ENCODE peak calls at places on chromosomes 1 and 21, in ten cellular contexts. T is tibial nerve, F is stomach, N is heart left ventricle, W is prostate gland, Q is suprapubic skin, L is Peyer's patch, Z is IMR-90, V is body of pancreas, K is K562. O is an unnamed sample.

GRCh38 chr1:119948342-119949214 is 52.3 kb upstream of the ADAM30 start:
- DNase-seq in T (peak), F (peak), N (peak), W (peak), Q (peak), L (peak), Z (peak), V (peak), K (peak), O (peak)

GRCh38 chr1:42085596-42085995 is 67.6 kb upstream of the GUCA2B start:
- DNase-seq in T (no peak), F (no peak), N (no peak), W (no peak), Q (no peak), L (no peak), Z (peak), V (no peak), K (no peak), O (no peak)

GRCh38 chr1:22673486-22674409 is 20.7 kb downstream of the C1QB start:
- DNase-seq in T (peak), F (peak), N (no peak), W (no peak), Q (no peak), L (no peak), Z (peak), V (peak), K (peak), O (no peak)

GRCh38 chr1:73899311-73899710 is 298.7 kb downstream of the LRRIQ3 start:
- DNase-seq in T (no peak), F (no peak), N (no peak), W (no peak), Q (no peak), L (no peak), Z (no peak), V (no peak), K (no peak), O (no peak)

GRCh38 chr1:15989776-15990175 is 13.9 kb upstream of the ZBTB17 start:
- DNase-seq in T (no peak), F (no peak), N (no peak), W (no peak), Q (no peak), L (no peak), Z (no peak), V (peak), K (no peak), O (no peak)

GRCh38 chr1:192615055-192615454 is 20.9 kb upstream of the RGS13 start:
- DNase-seq in T (no peak), F (no peak), N (no peak), W (no peak), Q (no peak), L (no peak), Z (no peak), V (no peak), K (no peak), O (no peak)

GRCh38 chr1:8154621-8155052 is 128.5 kb upstream of the ERRFI1 start:
- DNase-seq in T (no peak), F (no peak), N (no peak), W (peak), Q (no peak), L (no peak), Z (peak), V (peak), K (no peak), O (no peak)

GRCh38 chr1:225941220-225941948 is at the start of gene LEFTY2:
- DNase-seq in T (no peak), F (no peak), N (peak), W (no peak), Q (no peak), L (no peak), Z (no peak), V (no peak), K (peak), O (no peak)

GRCh38 chr1:151146416-151147131 is at the start of gene SEMA6C:
- DNase-seq in T (peak), F (peak), N (peak), W (peak), Q (peak), L (peak), Z (peak), V (peak), K (peak), O (peak)
- TF ChIP-seq POLR2A in T (peak), F (no peak), N (peak), W (peak), Q (no peak), L (peak), Z (peak), V (peak), K (peak), O (peak)

GRCh38 chr1:222546548-222547259 is 1.2 kb downstream of the HHIPL2 start:
- DNase-seq in T (no peak), F (no peak), N (no peak), W (no peak), Q (no peak), L (no peak), Z (peak), V (no peak), K (no peak), O (peak)
- H3K4me3 ChIP-seq in T (no peak), F (no peak), N (no peak), W (no peak), Q (no peak), L (no peak), Z (no peak), V (no peak), K (no peak), O (no peak)

DNA sequence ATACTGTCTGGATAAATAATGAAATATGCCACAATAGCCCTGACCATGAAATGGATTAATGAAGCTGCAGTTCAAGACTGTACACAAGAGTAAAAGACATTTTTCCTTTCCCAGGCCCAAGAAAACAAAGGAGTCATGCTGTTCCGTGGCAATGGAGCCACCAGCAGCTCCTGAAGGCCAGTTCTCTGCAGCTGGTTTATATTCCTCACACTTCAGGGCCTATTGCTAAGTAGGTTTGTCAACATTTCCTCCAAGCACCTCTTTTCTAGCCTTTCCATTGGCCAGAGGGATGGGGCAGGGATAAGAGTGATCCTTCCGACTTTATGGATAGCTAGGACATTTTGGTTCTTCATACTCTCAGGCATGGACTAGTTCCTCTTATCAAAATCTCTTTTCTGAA is 24.2 kb upstream of the RGL1 start:
- DNase-seq in T (no peak), F (no peak), N (no peak), W (no peak), Q (no peak), L (no peak), Z (no peak), V (no peak), K (no peak), O (no peak)
- TF ChIP-seq CTCF in T (no peak), F (no peak), N (no peak), W (no peak), Q (no peak), L (no peak), Z (no peak), V (no peak), K (no peak), O (no peak)

GRCh38 chr1:26788515-26788785 is 700 bp downstream of the PIGV start:
- DNase-seq in T (no peak), F (no peak), N (no peak), W (no peak), Q (no peak), L (no peak), Z (no peak), V (no peak), K (no peak), O (no peak)

GRCh38 chr1:26787381-26787705 is 407 bp upstream of the PIGV start:
- DNase-seq in T (no peak), F (peak), N (no peak), W (no peak), Q (no peak), L (no peak), Z (peak), V (no peak), K (no peak), O (no peak)

GRCh38 chr1:26788836-26789611 is 1.3 kb downstream of the PIGV start:
- DNase-seq in T (peak), F (peak), N (peak), W (peak), Q (peak), L (peak), Z (peak), V (peak), K (peak), O (peak)

GRCh38 chr1:26786437-26787380 is 1.0 kb upstream of the PIGV start:
- DNase-seq in T (peak), F (peak), N (peak), W (peak), Q (peak), L (peak), Z (peak), V (peak), K (peak), O (peak)

GRCh38 chr1:26787706-26788514 is at the start of gene PIGV:
- DNase-seq in T (peak), F (peak), N (peak), W (peak), Q (peak), L (peak), Z (peak), V (peak), K (peak), O (peak)
- TF ChIP-seq POLR2A in T (peak), F (peak), N (no peak), W (peak), Q (no peak), L (peak), Z (peak), V (no peak), K (peak), O (no peak)

GRCh38 chr1:231160851-231161710 is 777 bp upstream of the TRIM67 start:
- DNase-seq in T (no peak), F (no peak), N (no peak), W (no peak), Q (no peak), L (no peak), Z (no peak), V (no peak), K (no peak), O (no peak)
- H3K4me3 ChIP-seq in T (peak), F (peak), N (peak), W (no peak), Q (peak), L (no peak), Z (no peak), V (no peak), K (no peak), O (no peak)

DNA sequence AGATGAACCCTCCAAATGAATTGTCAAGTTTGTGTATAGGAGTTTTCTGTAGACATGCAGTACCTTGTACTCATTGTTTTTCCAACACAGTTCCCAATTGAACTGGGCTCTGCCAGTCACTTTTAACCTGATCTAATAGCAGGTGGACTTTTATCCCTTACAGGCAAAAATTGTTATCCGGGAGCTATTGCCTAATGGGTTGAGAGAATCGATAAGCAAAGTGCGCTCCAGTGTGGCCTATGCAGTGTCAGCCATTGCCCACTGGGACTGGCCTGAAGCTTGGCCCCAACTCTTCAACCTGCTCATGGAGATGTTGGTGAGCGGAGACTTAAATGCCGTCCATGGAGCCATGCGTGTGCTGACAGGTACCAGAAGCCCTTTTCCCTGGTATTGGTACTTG is 19.3 kb downstream of the IPO9 start:
- DNase-seq in T (no peak), F (no peak), N (no peak), W (no peak), Q (no peak), L (no peak), Z (no peak), V (no peak), K (no peak), O (no peak)
- TF ChIP-seq CTCF in T (no peak), F (no peak), N (no peak), W (no peak), Q (no peak), L (no peak), Z (no peak), V (no peak), K (no peak), O (no peak)

DNA sequence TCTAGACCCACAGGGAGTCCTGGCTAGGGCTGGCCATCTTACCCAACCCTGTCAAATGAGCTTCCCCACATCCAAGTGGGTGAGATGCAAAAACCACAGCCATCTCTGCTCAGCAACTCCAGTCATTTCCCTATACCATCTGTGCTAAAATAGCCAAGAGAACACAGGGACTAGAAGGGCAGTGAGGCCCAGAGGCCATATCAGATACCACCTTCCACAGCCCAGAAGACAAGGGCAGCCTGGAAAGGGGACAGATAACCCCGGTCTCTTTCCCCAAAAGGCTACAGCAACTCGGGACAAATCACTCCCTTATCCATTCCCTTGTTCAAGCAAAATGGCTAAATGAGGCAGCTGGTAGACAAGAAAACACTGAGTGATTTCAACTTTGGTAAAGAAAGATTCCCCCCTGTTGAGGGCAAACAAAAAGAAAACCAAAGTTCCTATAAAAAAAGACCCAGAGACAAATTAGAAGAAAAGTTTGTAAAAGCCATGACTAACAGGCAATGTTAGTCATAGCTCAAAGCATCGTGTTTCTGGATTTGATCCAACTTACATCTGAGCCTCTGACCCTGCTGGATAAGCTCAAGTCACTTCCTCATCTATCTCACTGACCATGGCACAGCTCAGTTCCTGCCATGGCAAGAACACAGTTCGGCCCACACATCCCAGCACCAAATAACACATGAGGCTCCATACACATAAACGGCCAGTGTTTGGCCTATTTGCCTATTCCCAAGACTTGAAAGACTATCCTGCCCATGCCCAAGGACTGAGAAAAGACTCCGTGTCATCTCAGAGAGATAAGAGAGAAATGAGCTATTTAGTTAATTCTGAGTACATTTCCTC is 3.1 kb downstream of the LAMB3 start:
- DNase-seq in T (peak), F (peak), N (no peak), W (no peak), Q (no peak), L (no peak), Z (peak), V (peak), K (peak), O (no peak)
- TF ChIP-seq POLR2A in T (no peak), F (no peak), N (no peak), W (peak), Q (no peak), L (no peak), Z (no peak), V (no peak), K (no peak), O (no peak)

GRCh38 chr1:24930703-24931480 is 816 bp upstream of the RUNX3 start:
- DNase-seq in T (no peak), F (no peak), N (no peak), W (no peak), Q (no peak), L (no peak), Z (no peak), V (no peak), K (no peak), O (no peak)
- H3K4me3 ChIP-seq in T (peak), F (peak), N (peak), W (no peak), Q (peak), L (peak), Z (no peak), V (no peak), K (no peak), O (no peak)

GRCh38 chr1:31694069-31694909 is 9.5 kb downstream of the COL16A1 start:
- DNase-seq in T (no peak), F (no peak), N (no peak), W (no peak), Q (no peak), L (no peak), Z (peak), V (no peak), K (no peak), O (no peak)
- TF ChIP-seq CTCF in T (peak), F (no peak), N (no peak), W (no peak), Q (no peak), L (no peak), Z (no peak), V (no peak), K (no peak), O (no peak)

DNA sequence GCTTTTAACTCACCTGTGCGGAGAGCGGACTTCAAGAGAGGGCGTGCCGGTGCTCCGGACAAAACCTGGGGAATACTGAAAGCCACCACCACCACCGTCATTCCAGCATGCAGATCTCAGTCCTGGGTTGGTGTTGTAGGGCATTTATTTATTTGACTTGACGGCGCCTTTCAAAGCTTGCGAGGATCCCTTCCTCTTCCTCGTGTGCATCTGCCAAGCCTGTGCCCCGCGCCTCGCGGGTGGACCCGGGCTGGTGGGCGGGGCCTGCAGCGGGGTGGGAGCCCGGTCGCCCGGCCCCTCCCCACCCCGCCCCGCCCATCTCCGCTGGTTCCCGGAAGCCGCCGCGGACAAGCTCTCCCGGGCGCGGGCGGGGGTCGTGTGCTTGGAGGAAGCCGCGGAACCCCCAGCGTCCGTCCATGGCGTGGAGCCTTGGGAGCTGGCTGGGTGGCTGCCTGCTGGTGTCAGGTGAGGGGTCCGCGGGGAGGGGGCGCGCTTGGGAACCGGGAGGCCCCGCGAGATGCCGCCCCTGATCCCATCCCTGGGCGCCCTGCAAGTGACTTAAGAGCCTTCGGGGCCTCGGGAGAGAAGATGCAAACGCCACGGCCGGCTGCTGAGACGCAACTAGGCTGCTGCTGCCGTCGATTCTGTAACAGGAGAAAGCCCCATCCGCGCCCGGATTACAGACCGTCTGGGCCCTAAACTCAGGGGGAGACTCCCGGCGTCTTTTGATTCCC is at the start of gene IL10RB:
- DNase-seq in T (peak), F (peak), N (peak), W (peak), Q (peak), L (peak), Z (peak), V (peak), K (peak), O (peak)
- TF ChIP-seq POLR2A in T (peak), F (no peak), N (no peak), W (peak), Q (no peak), L (peak), Z (peak), V (peak), K (peak), O (no peak)

O was measured in lower leg skin.